ENCODE peak calls at places on chromosome 2, in four cellular contexts. S, Z, I and C are unnamed samples.

GRCh38 chr2:152236191-152236925 is 60.8 kb upstream of the STAM2 start:
- DNase-seq in S (no peak), I (no peak), Z (no peak), C (no peak)

GRCh38 chr2:168456526-168457176 is 579 bp downstream of the CERS6 start:
- DNase-seq in S (peak; percentile 68), I (peak; percentile 29), Z (peak; percentile 13), C (peak; percentile 60)

GRCh38 chr2:40281021-40281940 is 170.6 kb downstream of the SLC8A1 start:
- DNase-seq in I (no peak), Z (peak; percentile 89), S (no peak), C (no peak)

GRCh38 chr2:173550143-173550542 is 195.5 kb downstream of the CDCA7 start:
- DNase-seq in S (no peak), I (no peak), Z (peak; percentile 47), C (no peak)

GRCh38 chr2:229712125-229712524 is 2.2 kb downstream of the DNER start:
- DNase-seq in Z (peak; percentile 23), I (no peak), S (no peak), C (no peak)

GRCh38 chr2:105747997-105748396 is 3.3 kb downstream of the NCK2 start:
- DNase-seq in S (no peak), Z (peak; percentile 10), I (no peak), C (no peak)

GRCh38 chr2:181070119-181070833 is 89.9 kb downstream of the UBE2E3 start:
- DNase-seq in Z (peak; percentile 76), S (no peak), I (no peak), C (no peak)

GRCh38 chr2:170917957-170918356 is 11.1 kb upstream of the GORASP2 start:
- DNase-seq in Z (no peak), I (no peak), S (no peak), C (no peak)

DNA sequence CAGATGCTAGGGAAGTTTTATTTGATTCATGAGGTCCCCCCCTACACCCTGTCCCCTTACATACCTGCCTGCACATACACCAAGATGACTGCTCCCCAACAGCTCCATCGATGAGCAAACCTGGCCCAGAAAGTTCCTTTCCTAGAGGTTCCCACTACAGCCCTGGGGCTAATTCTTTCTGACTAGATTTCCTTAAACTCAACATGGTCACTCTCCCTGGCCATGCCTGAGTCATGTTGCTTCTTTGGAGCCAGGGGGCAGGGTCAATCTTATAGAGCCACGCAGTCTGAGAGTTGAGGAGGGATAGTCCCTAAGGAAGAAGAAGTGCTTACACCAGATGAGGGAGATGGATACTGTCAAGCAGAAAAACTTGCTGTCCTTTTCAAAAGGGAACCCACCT is 67.7 kb upstream of the GLI2 start:
- DNase-seq in S (no peak), Z (no peak), I (no peak), C (no peak)
- H3K9me3 ChIP-seq in S (no peaks in the 10 kb centered on the region), Z (peaks cover 21% of the 10 kb centered on the region), I (no peaks in the 10 kb centered on the region), C (peaks cover 12% of the 10 kb centered on the region)

DNA sequence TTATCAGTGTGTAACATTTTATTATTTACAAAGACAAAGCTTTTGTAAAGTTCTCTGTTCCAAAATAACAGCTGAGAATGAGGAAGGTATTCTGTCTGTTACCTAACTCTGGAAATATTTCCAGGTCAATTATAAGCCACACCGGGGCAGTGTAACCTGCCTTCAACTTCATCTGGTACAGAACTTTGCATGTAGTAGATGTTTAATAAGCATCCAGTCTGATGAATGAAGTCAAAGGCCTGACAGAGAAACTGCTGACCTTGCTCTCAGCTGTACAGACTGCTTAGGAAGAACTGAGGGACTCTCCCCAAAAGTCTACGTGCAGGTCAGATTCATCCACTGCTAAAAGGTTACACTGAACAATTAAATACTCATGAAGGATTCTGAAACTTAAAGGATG is 43.3 kb downstream of the WDFY1 start:
- DNase-seq in I (no peak), Z (no peak), S (no peak), C (no peak)
- H3K36me3 ChIP-seq in I (peaks cover 5% of the 10 kb centered on the region), Z (peaks cover 33% of the 10 kb centered on the region), S (peaks cover 4% of the 10 kb centered on the region), C (peaks cover 72% of the 10 kb centered on the region)

GRCh38 chr2:95279435-95280035 is 5.3 kb downstream of the PROM2 start:
- DNase-seq in S (peak; percentile 14), Z (no peak), I (no peak), C (peak; percentile 16)
- H3K9me3 ChIP-seq in S (no peaks in the 10 kb centered on the region), Z (no peaks in the 10 kb centered on the region), I (no peaks in the 10 kb centered on the region), C (no peaks in the 10 kb centered on the region)

DNA sequence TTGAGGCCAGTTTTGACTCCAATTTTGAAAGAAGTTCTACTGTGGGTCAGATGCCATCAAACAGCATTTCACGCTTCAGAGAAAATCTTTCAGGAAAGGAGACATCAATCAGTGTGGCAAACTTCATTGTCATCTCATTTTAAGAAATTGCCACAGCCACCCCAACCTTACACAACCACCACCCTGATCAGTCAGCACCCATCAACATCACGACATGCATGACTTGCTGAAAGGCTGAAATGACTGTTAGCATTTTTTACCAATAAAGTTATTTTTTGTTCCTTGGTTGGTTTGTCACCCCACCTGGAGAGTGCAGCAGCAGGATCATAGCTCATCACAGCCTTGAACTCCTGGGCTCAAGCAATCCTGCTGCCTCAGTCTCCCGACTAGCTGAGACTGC is 10.4 kb downstream of the DNAJC10 start:
- DNase-seq in S (no peak), Z (no peak), I (no peak), C (no peak)
- H3K36me3 ChIP-seq in S (no peaks in the 10 kb centered on the region), Z (peaks cover 14% of the 10 kb centered on the region), I (no peaks in the 10 kb centered on the region), C (peaks cover 68% of the 10 kb centered on the region)

GRCh38 chr2:6852210-6852609 is 13.5 kb downstream of the CMPK2 start:
- DNase-seq in S (no peak), I (no peak), Z (no peak), C (no peak)

GRCh38 chr2:6846540-6846939 is 19.2 kb downstream of the CMPK2 start:
- DNase-seq in I (no peak), S (no peak), Z (no peak), C (no peak)

GRCh38 chr2:6845312-6845711 is 20.4 kb downstream of the CMPK2 start:
- DNase-seq in Z (no peak), S (no peak), I (no peak), C (no peak)

GRCh38 chr2:6845903-6846302 is 19.8 kb downstream of the CMPK2 start:
- DNase-seq in I (no peak), Z (no peak), S (no peak), C (no peak)

GRCh38 chr2:6846967-6847695 is 18.6 kb downstream of the CMPK2 start:
- DNase-seq in Z (no peak), S (no peak), I (no peak), C (no peak)
- H3K9me3 ChIP-seq in Z (peaks cover 11% of the 10 kb centered on the region), S (peaks cover 78% of the 10 kb centered on the region), I (no peaks in the 10 kb centered on the region), C (peaks cover 60% of the 10 kb centered on the region)

DNA sequence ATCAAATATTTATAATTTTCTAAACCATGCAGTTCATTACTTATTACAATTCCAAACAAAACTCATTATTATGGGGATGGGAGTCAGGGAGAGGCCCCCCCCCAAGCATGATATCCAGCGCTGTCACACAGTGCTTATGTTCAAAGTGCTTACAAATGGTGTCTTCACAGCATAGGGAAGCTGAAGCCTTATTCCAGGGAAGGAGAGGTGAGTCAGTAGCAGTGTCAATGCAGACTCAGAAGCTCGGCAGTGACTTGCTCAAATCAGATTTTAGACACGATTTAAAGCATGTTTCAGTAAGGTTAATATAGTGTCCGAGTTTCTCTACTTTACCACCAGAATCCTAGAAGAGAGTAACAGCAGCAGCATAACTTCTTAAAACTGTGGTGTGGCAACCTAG is 24.6 kb downstream of the SLC66A3 start:
- DNase-seq in I (no peak), S (no peak), Z (peak; percentile 48), C (no peak)
- H3K36me3 ChIP-seq in I (no peaks in the 10 kb centered on the region), S (no peaks in the 10 kb centered on the region), Z (peaks cover 7% of the 10 kb centered on the region), C (peaks cover 57% of the 10 kb centered on the region)

DNA sequence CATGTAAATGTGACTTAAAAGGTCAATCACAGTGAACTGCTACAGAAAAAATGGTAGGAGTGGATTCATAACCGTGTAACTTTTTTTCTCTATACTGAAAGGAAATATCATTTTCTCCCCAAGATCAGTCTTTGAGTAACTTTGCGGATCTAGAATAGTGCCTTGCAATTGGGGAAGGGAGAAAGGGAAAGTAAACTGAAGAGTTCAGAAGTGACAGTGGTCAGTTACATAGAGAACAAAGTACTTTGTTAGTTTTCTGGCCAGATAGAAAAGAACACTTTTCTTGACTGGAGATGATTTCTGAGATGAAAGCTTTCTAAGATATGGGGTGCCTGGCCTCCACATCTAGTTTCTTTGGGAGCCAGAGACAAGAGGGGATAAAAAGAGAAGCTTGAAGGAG is 26.6 kb downstream of the PARD3B start:
- DNase-seq in I (no peak), S (no peak), Z (no peak), C (no peak)
- H3K9me3 ChIP-seq in I (no peaks in the 10 kb centered on the region), S (no peaks in the 10 kb centered on the region), Z (no peaks in the 10 kb centered on the region), C (no peaks in the 10 kb centered on the region)